ENCODE peak calls at places on chromosomes 7 and 10, in four cellular contexts. G is IMR-90, W is lower lobe of right lung, Z is upper lobe of right lung. T is an unnamed sample.
A peak's percentile ranks its signal among the peaks of the same experiment; 100 is the strongest.

GRCh38 chr7:104851268-104851667 is 162.7 kb upstream of the KMT2E start:
- DNase-seq in G (no peak), W (no peak), Z (no peak), T (no peak)

GRCh38 chr7:137932881-137933269 is 69.0 kb downstream of the CREB3L2 start:
- DNase-seq in G (peak; percentile 77), W (no peak), Z (no peak), T (no peak)

GRCh38 chr10:13490503-13490902 is 38.3 kb downstream of the BEND7 start:
- DNase-seq in G (no peak), W (no peak), Z (no peak), T (no peak)

GRCh38 chr10:91598211-91598981 is 34.5 kb downstream of the PPP1R3C start:
- DNase-seq in G (peak; percentile 80), W (no peak), Z (no peak), T (peak; percentile 72)

GRCh38 chr10:80460399-80461207 is 6.5 kb downstream of the TSPAN14 start:
- DNase-seq in G (peak; percentile 63), W (peak; percentile 82), Z (peak; percentile 85), T (peak; percentile 90)

GRCh38 chr10:57786331-57786730 is 481.4 kb downstream of the IPMK start:
- DNase-seq in G (no peak), W (no peak), Z (no peak), T (no peak)

GRCh38 chr10:77664018-77664417 is 26.4 kb upstream of the KCNMA1 start:
- DNase-seq in G (no peak), W (no peak), Z (no peak), T (no peak)

GRCh38 chr7:3552499-3552898 is 251.4 kb downstream of the SDK1 start:
- DNase-seq in G (peak; percentile 6), W (no peak), Z (no peak), T (no peak)

GRCh38 chr7:42869131-42870020 is 42.5 kb downstream of the C7orf25 start:
- DNase-seq in G (no peak), W (no peak), Z (no peak), T (no peak)

GRCh38 chr10:53622201-53622600 is 849.6 kb upstream of the MBL2 start:
- DNase-seq in G (no peak), W (no peak), Z (no peak), T (no peak)

GRCh38 chr7:123725586-123726171 is 23.1 kb downstream of the WASL start:
- DNase-seq in G (no peak), W (no peak), Z (no peak), T (no peak)

GRCh38 chr10:112562122-112562521 is 115.1 kb downstream of the VTI1A start:
- DNase-seq in G (no peak), W (no peak), Z (no peak), T (no peak)

GRCh38 chr10:61719906-61720305 is 57.2 kb downstream of the CABCOCO1 start:
- DNase-seq in G (no peak), W (no peak), Z (no peak), T (no peak)

GRCh38 chr10:25162391-25162790 is 12.4 kb upstream of the GPR158 start:
- DNase-seq in G (no peak), W (no peak), Z (no peak), T (no peak)

GRCh38 chr7:101237206-101238067 is at the start of gene CLDN15:
- DNase-seq in G (peak; percentile 61), W (no peak), Z (peak; percentile 66), T (no peak)

GRCh38 chr10:115948415-115948814 is 324.6 kb downstream of the GFRA1 start:
- DNase-seq in G (peak; percentile 33), W (no peak), Z (no peak), T (no peak)

GRCh38 chr7:95608344-95609173 is 12.2 kb upstream of the PDK4 start:
- DNase-seq in G (peak; percentile 93), W (peak; percentile 94), Z (peak; percentile 93), T (peak; percentile 72)

GRCh38 chr7:100444311-100445278 is 8.3 kb upstream of the PPP1R35 start:
- DNase-seq in G (peak; percentile 74), W (no peak), Z (peak; percentile 52), T (no peak)

GRCh38 chr7:32219416-32219815 is 149.2 kb upstream of the PDE1C start:
- DNase-seq in G (no peak), W (no peak), Z (no peak), T (no peak)

GRCh38 chr10:29245476-29245875 is 43.4 kb upstream of the LYZL1 start:
- DNase-seq in G (no peak), W (no peak), Z (no peak), T (no peak)

GRCh38 chr7:17130281-17131059 is 168.0 kb upstream of the AHR start:
- DNase-seq in G (peak; percentile 90), W (no peak), Z (no peak), T (no peak)

GRCh38 chr7:151611878-151612277 is 92.2 kb upstream of the RHEB start:
- DNase-seq in G (no peak), W (no peak), Z (no peak), T (no peak)

GRCh38 chr10:101321073-101321472 is 32.9 kb upstream of the BTRC start:
- DNase-seq in G (no peak), W (no peak), Z (no peak), T (no peak)

GRCh38 chr7:118057404-118057803 is 126.6 kb upstream of the LSM8 start:
- DNase-seq in G (no peak), W (no peak), Z (no peak), T (peak; percentile 63)

GRCh38 chr7:8131694-8132605 is 130.0 kb downstream of the ICA1 start:
- DNase-seq in G (no peak), W (no peak), Z (no peak), T (no peak)

GRCh38 chr7:87934699-87935372 is 785 bp downstream of the ADAM22 start:
- DNase-seq in G (no peak), W (no peak), Z (no peak), T (no peak)

GRCh38 chr10:77577666-77578229 is 59.9 kb downstream of the KCNMA1 start:
- DNase-seq in G (no peak), W (no peak), Z (no peak), T (no peak)

GRCh38 chr10:99966306-99966705 is 43.4 kb downstream of the DNMBP start:
- DNase-seq in G (peak; percentile 78), W (no peak), Z (no peak), T (peak; percentile 75)

GRCh38 chr10:63206997-63207952 is 74.1 kb downstream of the NRBF2 start:
- DNase-seq in G (peak; percentile 94), W (no peak), Z (no peak), T (no peak)

GRCh38 chr10:103853428-103854264 is 1.7 kb downstream of the SH3PXD2A start:
- DNase-seq in G (no peak), W (no peak), Z (no peak), T (no peak)

DNA sequence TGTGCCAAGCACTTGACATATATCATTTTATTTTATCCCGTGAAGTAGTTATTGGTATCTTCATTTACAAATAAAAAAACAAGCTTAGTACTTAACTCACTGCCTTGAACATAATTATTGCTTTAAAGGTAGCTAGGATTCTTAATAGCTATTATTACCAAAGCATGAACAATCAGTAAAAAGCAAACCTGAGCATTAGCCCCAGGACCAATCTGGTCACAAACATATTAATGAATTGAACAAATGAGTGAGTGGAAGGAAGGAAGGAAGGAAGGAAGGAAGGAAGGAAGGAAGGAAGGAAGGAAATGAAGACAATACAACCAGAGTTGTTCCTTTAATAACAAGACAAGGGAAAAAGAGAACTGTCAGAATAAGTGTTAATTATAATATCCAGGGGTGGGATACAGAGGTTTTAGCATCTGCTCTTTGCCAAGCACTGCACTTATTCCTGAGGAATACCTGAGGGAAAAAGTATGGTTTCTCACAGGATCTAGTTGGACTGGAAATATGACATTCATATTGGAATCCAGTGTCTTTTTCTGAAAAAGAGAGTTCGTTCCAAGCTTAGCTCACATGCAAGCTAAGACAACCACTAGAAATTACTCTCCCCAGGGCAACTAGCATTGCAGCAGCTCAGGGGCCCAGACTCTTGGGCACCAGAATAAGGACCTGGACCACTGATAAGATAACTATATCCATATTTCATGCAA is 172.9 kb upstream of the MGMT start:
- DNase-seq in G (no peak), W (no peak), Z (no peak), T (no peak)
- H3K4me3 ChIP-seq in G (no peak overlapping the region), W (no peak overlapping the region), Z (no peak overlapping the region), T (no peak overlapping the region)

DNA sequence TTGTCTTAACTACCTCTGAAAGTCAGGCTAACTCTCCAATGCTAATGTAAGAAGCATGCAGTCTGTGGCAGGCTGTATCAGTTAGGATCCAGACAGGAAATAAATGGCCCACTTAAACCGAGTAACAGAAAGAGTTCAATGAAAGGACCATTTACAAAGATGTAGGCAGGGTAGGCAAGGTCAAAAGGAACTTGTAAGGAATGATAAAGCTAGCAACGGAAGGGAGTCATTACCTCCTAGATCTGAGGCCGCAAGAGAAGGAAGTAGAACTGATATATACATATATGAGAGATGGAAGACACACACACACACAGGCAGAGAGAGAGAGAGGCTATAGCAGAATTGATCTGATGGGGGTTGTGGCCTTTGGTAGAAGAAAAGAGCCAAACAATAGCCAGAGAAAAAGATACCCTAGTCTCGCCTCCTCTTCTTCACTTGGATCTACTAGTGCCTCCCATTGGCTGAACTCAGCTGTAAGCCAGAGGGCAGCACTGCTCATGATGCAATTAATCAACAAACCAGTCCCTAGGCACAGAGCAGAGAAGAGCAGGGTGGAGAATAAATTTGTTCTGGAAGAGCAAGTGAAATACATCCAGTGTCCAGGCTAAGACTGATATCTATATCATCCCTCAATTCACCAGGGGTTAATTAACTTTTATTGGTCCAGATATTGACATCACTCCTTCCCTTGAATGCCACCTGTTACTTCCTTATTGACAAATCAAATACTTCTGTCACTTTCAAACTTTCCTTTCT is 91.2 kb downstream of the LSMEM1 start:
- DNase-seq in G (no peak), W (no peak), Z (no peak), T (no peak)
- TF ChIP-seq CTCF in G (no peak), W (no peak), Z (no peak), T (peak; percentile 24)

GRCh38 chr10:119391430-119392313 is 150.8 kb downstream of the RGS10 start:
- DNase-seq in G (no peak), W (no peak), Z (no peak), T (no peak)
- H3K4me1 ChIP-seq in G (peaks cover 22% of the 10 kb centered on the region), W (peaks cover 20% of the 10 kb centered on the region), Z (peaks cover 20% of the 10 kb centered on the region), T (no peaks in the 10 kb centered on the region)

GRCh38 chr10:93993782-93994668 is at the start of gene PLCE1:
- DNase-seq in G (peak; percentile 19), W (peak; percentile 71), Z (peak; percentile 82), T (no peak)

GRCh38 chr10:93997546-93997945 is 3.8 kb downstream of the PLCE1 start:
- DNase-seq in G (no peak), W (no peak), Z (no peak), T (no peak)

GRCh38 chr10:93995182-93995581 is 1.5 kb downstream of the PLCE1 start:
- DNase-seq in G (no peak), W (no peak), Z (no peak), T (no peak)

GRCh38 chr10:93993414-93993781 is 333 bp upstream of the PLCE1 start:
- DNase-seq in G (no peak), W (no peak), Z (no peak), T (no peak)

DNA sequence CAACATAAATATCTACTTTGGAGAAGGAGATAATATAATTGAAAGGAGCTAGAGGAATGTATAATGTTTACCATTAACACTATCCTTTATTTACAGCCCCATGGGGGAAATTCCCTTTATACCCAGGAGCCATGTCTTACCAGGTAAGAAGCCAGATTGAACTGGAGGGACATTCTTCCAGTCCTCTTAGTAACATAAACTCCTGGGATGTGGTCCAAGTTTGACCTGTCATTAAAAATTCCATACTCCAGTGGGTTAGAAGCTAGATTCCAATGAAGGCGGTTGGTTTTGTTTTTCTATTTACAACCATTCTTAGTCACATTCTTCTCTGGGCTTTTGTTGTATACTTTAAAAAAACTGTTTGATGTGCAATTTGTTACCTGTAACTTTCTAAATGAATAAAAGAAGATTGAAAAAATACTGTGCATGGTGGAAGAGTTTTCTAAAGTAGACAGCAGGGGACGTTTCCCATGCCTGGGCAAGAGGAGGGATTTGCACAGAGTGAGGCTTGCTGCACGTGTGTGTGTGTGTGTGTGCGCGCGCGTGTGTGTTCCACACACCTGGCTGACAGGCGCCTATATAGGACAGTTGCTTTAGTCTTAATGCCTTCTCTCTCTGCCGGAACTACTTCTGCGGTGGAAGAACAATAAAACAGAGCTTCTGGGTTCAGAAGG is 2.0 kb downstream of the PLCE1 start:
- DNase-seq in G (peak; percentile 68), W (no peak), Z (no peak), T (no peak)
- H3K4me3 ChIP-seq in G (no peak overlapping the region), W (no peak overlapping the region), Z (peak overlapping the region; percentile 59), T (no peak overlapping the region)